ENCODE peak calls at places on chromosomes 6 and 20, in ten cellular contexts. O, W, G, T, Y, Q, K, E, I and M are unnamed samples.

GRCh38 chr20:59207235-59207634 is 43.6 kb downstream of the ZNF831 start:
- DNase-seq in W (no peak), G (no peak), K (no peak), I (no peak), Y (no peak), O (no peak), T (no peak), E (no peak), Q (no peak), M (no peak)

GRCh38 chr6:86487660-86488221 is 449.6 kb upstream of the HTR1E start:
- DNase-seq in Q (no peak), W (no peak), G (no peak), I (no peak), Y (no peak), E (no peak), T (no peak), K (no peak), O (no peak), M (no peak)

GRCh38 chr20:63101781-63102719 is 95.3 kb upstream of the BHLHE23 start:
- DNase-seq in Q (peak), E (peak), T (peak), Y (peak), W (peak), O (no peak), G (peak), I (peak), K (peak), M (no peak)

GRCh38 chr20:48679011-48679410 is 148.8 kb downstream of the PREX1 start:
- DNase-seq in Q (no peak), G (no peak), O (no peak), T (no peak), Y (no peak), I (no peak), W (no peak), K (no peak), E (no peak), M (no peak)

GRCh38 chr6:107657755-107658461 is 166.2 kb downstream of the SCML4 start:
- DNase-seq in Y (peak), T (peak), O (peak), W (peak), E (peak), I (peak), K (peak), G (peak), Q (no peak), M (no peak)

GRCh38 chr20:44765647-44766367 is 20.1 kb downstream of the KCNK15 start:
- DNase-seq in Q (peak), E (no peak), W (no peak), T (no peak), I (no peak), Y (no peak), G (peak), K (no peak), O (peak), M (no peak)

GRCh38 chr6:111483736-111484654 is 977 bp upstream of the REV3L start:
- DNase-seq in Q (peak), Y (peak), E (peak), T (peak), I (peak), O (peak), G (peak), W (peak), K (peak), M (peak)

GRCh38 chr6:105487040-105487787 is 84.3 kb upstream of the PREP start:
- DNase-seq in I (no peak), W (no peak), T (no peak), G (no peak), O (no peak), E (no peak), K (no peak), Y (no peak), Q (no peak), M (no peak)

GRCh38 chr6:164911873-164912580 is 397.4 kb downstream of the C6orf118 start:
- DNase-seq in W (peak), O (no peak), Y (no peak), I (no peak), E (no peak), G (no peak), T (no peak), Q (peak), K (no peak), M (no peak)

GRCh38 chr6:149987602-149988107 is 23.9 kb downstream of the ULBP1 start:
- DNase-seq in W (no peak), Y (no peak), E (no peak), G (no peak), O (no peak), Q (no peak), T (no peak), I (no peak), K (no peak), M (no peak)

GRCh38 chr20:3045042-3045815 is 623 bp upstream of the MRPS26 start:
- DNase-seq in T (peak), E (peak), K (peak), O (peak), W (no peak), G (no peak), I (no peak), Y (peak), Q (peak), M (no peak)

GRCh38 chr6:26183581-26184408 is 96.6 kb downstream of the HFE start:
- DNase-seq in K (peak), I (peak), Y (peak), G (peak), E (no peak), W (no peak), O (peak), T (peak), Q (peak), M (peak)

GRCh38 chr6:26044140-26045045 is 42.8 kb upstream of the HFE start:
- DNase-seq in G (no peak), Q (peak), W (no peak), Y (peak), O (no peak), E (no peak), K (no peak), T (peak), I (peak), M (no peak)

GRCh38 chr20:54875307-54875706 is 399.9 kb downstream of the DOK5 start:
- DNase-seq in W (no peak), E (no peak), Q (no peak), O (no peak), G (no peak), Y (no peak), I (no peak), K (no peak), T (no peak), M (no peak)

GRCh38 chr20:19748687-19749086 is 9.4 kb upstream of the RIN2 start:
- DNase-seq in Q (no peak), E (no peak), K (no peak), G (no peak), O (no peak), W (no peak), I (no peak), T (no peak), Y (no peak), M (no peak)

GRCh38 chr6:167005350-167006159 is 6.4 kb downstream of the CEP43 start:
- DNase-seq in I (no peak), W (no peak), T (no peak), O (no peak), E (no peak), G (no peak), Q (no peak), Y (peak), K (peak), M (no peak)

GRCh38 chr6:99384507-99384906 is 9.5 kb downstream of the COQ3 start:
- DNase-seq in G (no peak), O (no peak), W (no peak), E (no peak), K (no peak), Y (no peak), T (no peak), I (no peak), Q (no peak), M (no peak)

GRCh38 chr20:40683221-40683893 is 5.7 kb downstream of the MAFB start:
- DNase-seq in E (no peak), I (no peak), T (no peak), G (no peak), W (no peak), O (no peak), K (peak), Y (peak), Q (peak), M (peak)

GRCh38 chr20:44692932-44693476 is 22.2 kb upstream of the CCN5 start:
- DNase-seq in O (peak), I (no peak), W (no peak), G (peak), T (no peak), K (peak), E (no peak), Y (peak), Q (peak), M (no peak)

GRCh38 chr6:163787001-163787667 is 372.6 kb downstream of the QKI start:
- DNase-seq in T (no peak), K (no peak), E (no peak), W (no peak), Y (no peak), I (no peak), G (no peak), Q (no peak), O (no peak), M (no peak)

GRCh38 chr6:15574023-15574422 is 88.8 kb downstream of the DTNBP1 start:
- DNase-seq in T (no peak), E (no peak), I (no peak), W (no peak), G (no peak), Q (no peak), O (no peak), K (no peak), Y (no peak), M (no peak)

GRCh38 chr20:63520594-63520938 is at the start of gene PPDPF:
- DNase-seq in O (peak), W (peak), E (peak), I (peak), K (peak), Q (peak), T (peak), Y (peak), G (peak), M (no peak)

GRCh38 chr6:141562181-141562800 is 570.4 kb upstream of the GJE1 start:
- DNase-seq in G (peak), T (no peak), I (peak), W (peak), E (no peak), K (peak), Q (peak), O (no peak), Y (peak), M (no peak)

GRCh38 chr6:15089569-15090144 is 156.2 kb upstream of the JARID2 start:
- DNase-seq in E (no peak), K (no peak), W (no peak), Q (no peak), Y (no peak), I (no peak), G (no peak), T (no peak), O (no peak), M (no peak)

GRCh38 chr6:151155095-151155494 is 84.7 kb upstream of the AKAP12 start:
- DNase-seq in G (no peak), Y (no peak), Q (no peak), O (no peak), K (no peak), E (no peak), W (no peak), T (no peak), I (no peak), M (no peak)

GRCh38 chr6:133399426-133399825 is 158.3 kb downstream of the EYA4 start:
- DNase-seq in G (no peak), O (no peak), Y (no peak), E (no peak), Q (no peak), W (no peak), T (no peak), K (no peak), I (no peak), M (no peak)

GRCh38 chr20:19806806-19807691 is 49.0 kb downstream of the RIN2 start:
- DNase-seq in W (peak), O (no peak), T (no peak), Y (peak), E (no peak), I (no peak), Q (no peak), K (no peak), G (no peak), M (no peak)

GRCh38 chr6:161813156-161813555 is 539.3 kb upstream of the AGPAT4 start:
- DNase-seq in G (no peak), O (no peak), E (no peak), W (no peak), Y (no peak), Q (no peak), K (no peak), I (no peak), T (no peak), M (no peak)

GRCh38 chr6:90168693-90169131 is 127.9 kb downstream of the BACH2 start:
- DNase-seq in W (no peak), Q (peak), Y (peak), E (no peak), G (peak), I (no peak), T (no peak), K (no peak), O (no peak), M (no peak)

GRCh38 chr6:44002591-44003344 is 124.5 kb downstream of the MRPL14 start:
- DNase-seq in I (peak), G (peak), T (peak), W (no peak), E (peak), Q (peak), K (peak), Y (peak), O (no peak), M (no peak)

GRCh38 chr6:154766288-154766687 is 33.1 kb downstream of the SCAF8 start:
- DNase-seq in E (no peak), K (no peak), T (no peak), W (no peak), Y (no peak), Q (peak), O (no peak), I (no peak), G (no peak), M (no peak)

GRCh38 chr20:38426498-38426897 is 8.6 kb downstream of the SNHG17 start:
- DNase-seq in I (no peak), K (no peak), T (no peak), Q (peak), E (no peak), Y (no peak), G (no peak), O (no peak), W (no peak), M (no peak)

GRCh38 chr6:3345836-3346235 is 87.1 kb downstream of the PSMG4 start:
- DNase-seq in O (no peak), K (no peak), Q (no peak), W (no peak), T (no peak), I (no peak), E (no peak), Y (no peak), G (no peak), M (no peak)

GRCh38 chr6:105326216-105326615 is 76.7 kb downstream of the PREP start:
- DNase-seq in G (peak), O (peak), Y (peak), T (no peak), K (peak), Q (peak), E (no peak), I (no peak), W (peak), M (no peak)

GRCh38 chr6:89999995-90000825 is 105.9 kb downstream of the GJA10 start:
- DNase-seq in E (no peak), O (no peak), K (no peak), Q (no peak), W (no peak), G (no peak), T (no peak), I (no peak), Y (peak), M (no peak)

GRCh38 chr6:36580184-36580526 is 14.0 kb upstream of the SRSF3 start:
- DNase-seq in T (no peak), E (no peak), K (no peak), Y (no peak), Q (no peak), O (no peak), G (no peak), I (no peak), W (no peak), M (no peak)